ENCODE peak calls at places on chromosome X, in ten cellular contexts. K is H9; Y is B cell; T is Caco-2; Q is MM.1S; F is fibroblast of mammary gland; V is pancreas; N is CD4-positive, alpha-beta T cell; W is GM12865; C is kidney. M is an unnamed sample.

GRCh38 chrX:30620980-30621716 is 32.1 kb upstream of the GK start:
- DNase-seq in T (no peak), F (peak; percentile 93), W (no peak), C (no peak), V (no peak), Q (no peak), Y (no peak), N (no peak), K (no peak), M (no peak)

GRCh38 chrX:2500091-2500680 is 590 bp downstream of the DHRSX start:
- DNase-seq in C (peak; percentile 80), K (peak; percentile 57), V (peak; percentile 79), Q (peak; percentile 7), T (peak; percentile 78), F (peak; percentile 77), W (peak; percentile 25), Y (no peak), N (peak; percentile 17), M (peak; percentile 34)

GRCh38 chrX:103847174-103847870 is 15.3 kb upstream of the RAB9B start:
- DNase-seq in C (no peak), F (peak; percentile 53), W (no peak), K (no peak), V (no peak), T (no peak), Q (no peak), N (no peak), Y (no peak), M (no peak)

GRCh38 chrX:129461801-129462456 is 61.4 kb downstream of the SMARCA1 start:
- DNase-seq in V (no peak), Q (peak; percentile 52), N (no peak), F (no peak), K (no peak), W (no peak), T (no peak), C (no peak), Y (no peak), M (no peak)

GRCh38 chrX:85017721-85018120 is 14.0 kb downstream of the APOOL start:
- DNase-seq in V (no peak), Q (no peak), C (no peak), T (no peak), K (no peak), N (no peak), W (no peak), Y (no peak), F (peak; percentile 35), M (no peak)

GRCh38 chrX:45527834-45528233 is 327.2 kb upstream of the DIPK2B start:
- DNase-seq in K (no peak), T (no peak), W (no peak), Y (no peak), C (no peak), N (no peak), V (no peak), F (peak; percentile 81), Q (no peak), M (no peak)

GRCh38 chrX:153649915-153650782 is 3.1 kb downstream of the DUSP9 start:
- DNase-seq in V (peak; percentile 51), W (no peak), F (no peak), Y (peak; percentile 35), N (no peak), K (peak; percentile 19), Q (no peak), C (peak; percentile 59), T (no peak), M (no peak)

GRCh38 chrX:19798423-19798822 is 89.0 kb downstream of the SH3KBP1 start:
- DNase-seq in Q (no peak), T (no peak), N (peak; percentile 23), V (no peak), K (no peak), W (no peak), C (no peak), F (peak; percentile 28), Y (no peak), M (peak; percentile 44)

GRCh38 chrX:7972586-7972985 is 45.4 kb upstream of the PNPLA4 start:
- DNase-seq in W (no peak), F (peak; percentile 45), N (no peak), Y (no peak), C (no peak), T (no peak), Q (no peak), K (no peak), V (no peak), M (no peak)

GRCh38 chrX:17606211-17606610 is 131.1 kb upstream of the SCML1 start:
- DNase-seq in F (peak; percentile 15), T (no peak), Y (no peak), N (no peak), W (no peak), Q (no peak), C (no peak), K (no peak), V (no peak), M (no peak)

GRCh38 chrX:152821145-152821765 is 9.3 kb downstream of the CETN2 start:
- DNase-seq in K (peak; percentile 50), W (peak; percentile 23), Q (peak; percentile 21), Y (no peak), N (no peak), V (peak; percentile 72), T (peak; percentile 56), F (peak; percentile 38), C (no peak), M (peak; percentile 32)

DNA sequence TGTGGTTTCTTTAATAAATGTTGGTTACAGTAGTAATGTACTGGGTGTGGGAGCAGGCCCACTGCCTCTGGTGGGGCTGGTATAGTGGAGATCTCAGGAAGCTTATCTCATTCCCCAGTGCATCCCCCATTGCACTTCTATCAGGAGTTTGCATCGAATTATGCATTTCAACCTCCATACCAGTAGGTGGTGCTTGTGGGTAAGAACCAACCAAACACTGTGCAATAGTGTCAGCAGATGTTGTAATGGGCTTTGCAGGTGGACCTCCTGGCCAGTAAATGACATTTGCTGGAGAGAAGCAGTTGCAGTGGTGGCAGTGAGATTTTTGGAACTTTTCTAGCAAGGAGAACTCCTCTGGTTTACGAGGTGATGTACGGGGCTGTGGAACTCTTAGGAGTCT is 150.6 kb downstream of the POU3F4 start:
- DNase-seq in T (peak; percentile 12), Q (peak; percentile 9), W (no peak), F (no peak), N (no peak), K (no peak), Y (no peak), C (no peak), V (no peak), M (no peak)
- TF ChIP-seq CTCF in T (peak; percentile 21), Q (peak; percentile 42), W (peak; percentile 25), F (peak; percentile 17), N (no peak), K (peak; percentile 46), Y (no peak), C (no peak), V (no peak), M (no peak)

DNA sequence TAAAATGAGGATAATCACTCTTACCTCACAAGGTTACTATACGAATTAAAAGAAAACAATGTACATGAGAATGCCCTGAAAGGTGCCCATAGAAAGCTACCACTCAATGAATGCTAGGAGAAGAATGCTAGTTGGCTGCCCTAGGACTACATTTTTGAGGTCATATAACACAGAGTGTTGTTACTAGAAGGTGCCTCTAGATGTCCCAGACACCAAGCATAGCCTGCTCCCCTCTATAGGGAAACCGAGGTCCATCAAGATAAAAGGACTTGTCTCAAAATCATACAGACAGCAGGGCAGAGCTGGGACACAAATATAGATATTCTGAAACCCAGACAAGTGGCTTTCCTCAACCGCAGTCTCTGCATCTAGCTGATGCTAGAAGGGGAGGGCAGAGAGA is 147.0 kb upstream of the ARHGEF9 start:
- DNase-seq in N (no peak), W (no peak), C (no peak), Y (no peak), T (no peak), K (no peak), Q (no peak), V (no peak), F (no peak), M (no peak)
- TF ChIP-seq CTCF in N (no peak), W (no peak), C (no peak), Y (no peak), T (no peak), K (no peak), Q (no peak), V (no peak), F (no peak), M (no peak)

GRCh38 chrX:131262738-131263679 is 26.1 kb downstream of the IGSF1 start:
- DNase-seq in Q (peak; percentile 54), T (peak; percentile 64), K (peak; percentile 69), C (no peak), V (peak; percentile 76), W (peak; percentile 5), F (no peak), Y (no peak), N (no peak), M (peak; percentile 18)
- TF ChIP-seq CTCF in Q (peak; percentile 74), T (peak; percentile 46), K (peak; percentile 91), C (no peak), V (peak; percentile 27), W (peak; percentile 21), F (peak; percentile 12), Y (no peak), N (no peak), M (no peak)

GRCh38 chrX:43939187-43939926 is 33.8 kb downstream of the NDP start:
- DNase-seq in Y (no peak), F (peak; percentile 24), V (no peak), K (no peak), W (no peak), C (no peak), T (no peak), N (no peak), Q (no peak), M (no peak)
- TF ChIP-seq CTCF in Y (no peak), F (no peak), V (no peak), K (peak; percentile 23), W (no peak), C (no peak), T (no peak), N (no peak), Q (no peak), M (no peak)

DNA sequence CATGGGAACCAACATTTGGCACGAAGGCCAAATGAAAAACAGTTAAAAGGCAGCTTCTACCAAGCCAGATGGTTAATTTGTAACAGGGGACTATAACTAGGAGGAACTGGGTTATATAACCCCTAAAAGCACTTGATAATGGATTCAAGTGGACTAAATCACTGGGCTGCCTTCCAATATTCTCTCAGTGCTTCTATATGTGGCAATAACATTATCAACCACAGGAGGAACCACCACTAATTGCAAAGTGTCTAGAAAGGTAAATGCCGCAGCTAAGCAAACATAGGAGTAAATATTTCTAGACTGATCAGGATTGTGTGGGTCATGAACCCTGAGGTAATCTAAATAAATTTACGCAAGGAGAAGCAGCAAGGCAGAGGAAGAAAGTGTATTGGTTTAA is 391.5 kb downstream of the UBE2NL start:
- DNase-seq in Q (no peak), C (no peak), W (no peak), F (no peak), T (no peak), V (no peak), N (no peak), K (no peak), Y (no peak), M (no peak)
- TF ChIP-seq CTCF in Q (no peak), C (no peak), W (no peak), F (no peak), T (no peak), V (no peak), N (no peak), K (no peak), Y (no peak), M (no peak)

M was measured in activated CD8-positive, alpha-beta T cell treated with anti-CD3 and anti-CD28 coated beads for 36 hours.